ENCODE peak calls at places on chromosome 7, in eight cellular contexts. A is NCI-H187; O is activated naive CD4-positive, alpha-beta T cell; X is activated CD8-positive, alpha-beta T cell treated with anti-CD3 and anti-CD28 coated beads, Interleukin-2, amount 10 ng/mL, durations not matched to agents 7 days and 5 days; L is amygdala; Q is epithelial cell of esophagus; P is CD4-positive, alpha-beta memory T cell; F is endothelial cell. Z is an unnamed sample.

GRCh38 chr7:38070718-38071117 is 107.3 kb upstream of the STARD3NL start:
- DNase-seq in F (peak; percentile 18), L (no peak), Q (no peak), O (no peak), X (no peak), A (no peak), P (no peak), Z (no peak)

GRCh38 chr7:66768865-66769832 is 28.6 kb downstream of the RABGEF1 start:
- DNase-seq in A (no peak), L (no peak), F (no peak), P (no peak), O (no peak), X (no peak), Q (no peak), Z (no peak)

GRCh38 chr7:409344-410281 is 110.0 kb downstream of the PDGFA start:
- DNase-seq in X (no peak), L (no peak), F (no peak), O (no peak), A (no peak), P (no peak), Q (peak; percentile 10), Z (no peak)

GRCh38 chr7:121515181-121515580 is 119.1 kb upstream of the FAM3C start:
- DNase-seq in O (no peak), P (no peak), X (no peak), Q (peak; percentile 79), F (no peak), A (no peak), L (no peak), Z (no peak)

GRCh38 chr7:479115-479947 is 40.3 kb downstream of the PDGFA start:
- DNase-seq in P (no peak), F (no peak), A (no peak), L (no peak), O (no peak), X (no peak), Q (no peak), Z (no peak)

GRCh38 chr7:87702326-87702725 is 74.1 kb downstream of the RUNDC3B start:
- DNase-seq in A (no peak), L (no peak), X (no peak), F (no peak), Q (peak; percentile 84), O (no peak), P (no peak), Z (no peak)

GRCh38 chr7:22166928-22167327 is 190.0 kb downstream of the RAPGEF5 start:
- DNase-seq in L (no peak), X (no peak), A (no peak), O (no peak), Q (no peak), P (no peak), F (no peak), Z (no peak)

GRCh38 chr7:94962661-94963060 is 55.3 kb downstream of the PPP1R9A start:
- DNase-seq in P (no peak), O (no peak), A (no peak), Q (no peak), L (no peak), F (no peak), X (no peak), Z (no peak)

GRCh38 chr7:155741061-155741460 is 71.2 kb downstream of the SHH start:
- DNase-seq in P (no peak), X (no peak), A (no peak), O (no peak), Q (no peak), F (no peak), L (no peak), Z (no peak)

GRCh38 chr7:25862254-25862992 is 289.6 kb upstream of the NFE2L3 start:
- DNase-seq in Q (peak; percentile 100), O (peak; percentile 38), P (peak; percentile 78), A (peak; percentile 99), F (peak; percentile 99), X (peak; percentile 99), L (peak; percentile 28), Z (peak; percentile 100)

GRCh38 chr7:129166745-129167144 is 21.7 kb upstream of the SMO start:
- DNase-seq in O (no peak), F (no peak), Q (peak; percentile 56), P (no peak), X (no peak), A (no peak), L (no peak), Z (no peak)

GRCh38 chr7:49443515-49443914 is 329.9 kb upstream of the VWC2 start:
- DNase-seq in Q (no peak), O (no peak), L (no peak), A (no peak), X (no peak), F (no peak), P (no peak), Z (no peak)

GRCh38 chr7:139334399-139335150 is 6.6 kb upstream of the FMC1 start:
- DNase-seq in L (no peak), A (no peak), F (no peak), O (no peak), X (no peak), P (no peak), Q (no peak), Z (no peak)

GRCh38 chr7:80142853-80143580 is 8.4 kb downstream of the GNAI1 start:
- DNase-seq in P (no peak), A (no peak), Q (no peak), O (no peak), F (no peak), X (no peak), L (no peak), Z (no peak)

GRCh38 chr7:152016947-152017346 is 8.5 kb upstream of the GALNT11 start:
- DNase-seq in X (no peak), Q (no peak), F (no peak), O (no peak), P (no peak), A (no peak), L (no peak), Z (no peak)

GRCh38 chr7:67896721-67897120 is 900.1 kb downstream of the TYW1 start:
- DNase-seq in O (no peak), L (no peak), X (no peak), Q (no peak), P (no peak), F (no peak), A (no peak), Z (no peak)

GRCh38 chr7:28957064-28957821 is 887 bp downstream of the TRIL start:
- DNase-seq in F (peak; percentile 28), L (peak; percentile 12), A (no peak), X (no peak), Q (peak; percentile 29), O (no peak), P (no peak), Z (no peak)

GRCh38 chr7:38518516-38518915 is 112.7 kb downstream of the AMPH start:
- DNase-seq in L (no peak), A (no peak), Q (no peak), O (no peak), X (no peak), P (no peak), F (no peak), Z (no peak)

GRCh38 chr7:73716318-73716890 is 3.1 kb downstream of the STX1A start:
- DNase-seq in A (no peak), P (no peak), F (no peak), X (no peak), Q (no peak), O (no peak), L (no peak), Z (no peak)

GRCh38 chr7:80078159-80078731 is 56.4 kb upstream of the GNAI1 start:
- DNase-seq in X (no peak), L (no peak), P (no peak), Q (peak; percentile 48), F (no peak), A (no peak), O (no peak), Z (no peak)

GRCh38 chr7:82345886-82346285 is 97.7 kb downstream of the CACNA2D1 start:
- DNase-seq in L (no peak), P (no peak), F (no peak), O (no peak), A (no peak), X (no peak), Q (no peak), Z (no peak)

GRCh38 chr7:151575471-151575870 is 55.8 kb upstream of the RHEB start:
- DNase-seq in F (no peak), X (no peak), A (no peak), O (no peak), Q (no peak), P (no peak), L (no peak), Z (no peak)

GRCh38 chr7:158824028-158824427 is 5.3 kb downstream of the ESYT2 start:
- DNase-seq in A (no peak), Q (no peak), O (no peak), L (no peak), X (peak; percentile 86), P (peak; percentile 82), F (no peak), Z (no peak)

GRCh38 chr7:34034728-34035127 is 129.4 kb downstream of the BMPER start:
- DNase-seq in Q (peak; percentile 81), A (no peak), O (no peak), X (no peak), L (no peak), F (no peak), P (no peak), Z (no peak)

GRCh38 chr7:47651355-47652317 is 69.7 kb upstream of the TNS3 start:
- DNase-seq in P (no peak), Q (peak; percentile 53), L (no peak), A (no peak), F (no peak), X (no peak), O (no peak), Z (no peak)

GRCh38 chr7:43123457-43123856 is 11.0 kb downstream of the HECW1 start:
- DNase-seq in F (no peak), X (no peak), L (no peak), A (no peak), P (no peak), O (no peak), Q (no peak), Z (no peak)

GRCh38 chr7:1210979-1211608 is 21.6 kb upstream of the UNCX start:
- DNase-seq in O (no peak), Q (no peak), F (no peak), A (no peak), X (no peak), L (no peak), P (no peak), Z (no peak)

GRCh38 chr7:76072243-76073148 is 24.6 kb downstream of the MDH2 start:
- DNase-seq in A (no peak), P (no peak), O (no peak), F (no peak), Q (no peak), L (no peak), X (no peak), Z (no peak)

GRCh38 chr7:98281757-98282652 is 519 bp downstream of the BRI3 start:
- DNase-seq in F (peak; percentile 31), X (peak; percentile 40), O (peak; percentile 39), L (peak; percentile 71), Q (no peak), P (no peak), A (no peak), Z (no peak)

GRCh38 chr7:4819450-4820404 is 42.1 kb downstream of the PAPOLB start:
- DNase-seq in L (no peak), P (no peak), X (no peak), O (no peak), F (no peak), Q (no peak), A (no peak), Z (no peak)

GRCh38 chr7:108684629-108685028 is 115.0 kb downstream of the DNAJB9 start:
- DNase-seq in P (no peak), F (no peak), O (no peak), A (no peak), X (no peak), L (no peak), Q (no peak), Z (no peak)

GRCh38 chr7:158996214-158997109 is 140.1 kb downstream of the DYNC2I1 start:
- DNase-seq in L (no peak), F (no peak), A (no peak), Q (no peak), P (no peak), O (no peak), X (no peak), Z (no peak)

GRCh38 chr7:118306771-118307170 is 82.3 kb downstream of the ANKRD7 start:
- DNase-seq in F (no peak), O (no peak), X (no peak), Q (peak; percentile 4), L (no peak), P (no peak), A (no peak), Z (no peak)

GRCh38 chr7:47778153-47778661 is 170.1 kb downstream of the PKD1L1 start:
- DNase-seq in P (no peak), O (no peak), F (no peak), A (no peak), X (no peak), Q (peak; percentile 87), L (no peak), Z (no peak)